ENCODE peak calls at places on chromosomes 16 and 17, in five cellular contexts. T, C, J, Z and Y are unnamed samples.
A peak's percentile ranks its signal among the peaks of the same experiment; 100 is the strongest.

GRCh38 chr16:17334096-17334495 is 136.7 kb downstream of the XYLT1 start:
- DNase-seq in T (no peak), C (no peak), J (no peak), Z (peak; percentile 54), Y (no peak)

GRCh38 chr17:39150795-39151679 is at the start of gene PLXDC1:
- DNase-seq in T (no peak), C (no peak), J (no peak), Z (peak; percentile 52), Y (no peak)

GRCh38 chr16:29898786-29899515 is 399 bp downstream of the SEZ6L2 start:
- DNase-seq in T (no peak), C (no peak), J (no peak), Z (peak; percentile 39), Y (peak; percentile 72)

GRCh38 chr17:8125947-8126305 is 2.0 kb upstream of the HES7 start:
- DNase-seq in T (peak; percentile 10), C (no peak), J (no peak), Z (peak; percentile 48), Y (peak; percentile 20)

GRCh38 chr17:76748657-76749056 is 10.7 kb downstream of the MFSD11 start:
- DNase-seq in T (no peak), C (no peak), J (no peak), Z (no peak), Y (no peak)

GRCh38 chr16:15736529-15736928 is 86.5 kb downstream of the NDE1 start:
- DNase-seq in T (no peak), C (no peak), J (no peak), Z (no peak), Y (no peak)

GRCh38 chr16:29653436-29653835 is 9.6 kb upstream of the SPN start:
- DNase-seq in T (no peak), C (no peak), J (no peak), Z (no peak), Y (no peak)

GRCh38 chr17:58320570-58321323 is 7.8 kb downstream of the TSPOAP1 start:
- DNase-seq in T (no peak), C (no peak), J (no peak), Z (no peak), Y (no peak)

GRCh38 chr16:10729649-10730048 is 14.0 kb upstream of the NUBP1 start:
- DNase-seq in T (no peak), C (peak; percentile 59), J (peak; percentile 54), Z (peak; percentile 69), Y (no peak)

GRCh38 chr16:77938913-77939312 is 83.4 kb upstream of the CLEC3A start:
- DNase-seq in T (no peak), C (no peak), J (no peak), Z (no peak), Y (no peak)

DNA sequence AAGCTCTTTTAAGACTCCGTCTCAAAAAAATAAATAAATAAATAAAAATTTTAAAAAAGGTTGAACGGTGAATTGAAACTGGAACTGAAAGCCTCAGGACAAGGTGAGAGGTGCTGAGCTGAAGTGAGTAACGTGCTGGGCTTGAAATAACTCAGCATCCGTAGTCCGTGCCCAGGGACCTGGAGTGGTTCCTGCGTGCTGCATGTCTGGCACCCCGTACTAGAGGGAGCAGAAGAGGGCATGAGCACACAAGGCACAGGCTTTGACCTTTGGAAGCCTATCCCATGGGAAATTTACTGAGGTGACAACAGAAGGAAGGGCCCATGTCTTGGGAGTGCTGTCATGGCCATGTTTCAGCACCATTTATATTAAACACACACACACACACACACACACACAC is 4.5 kb upstream of the MEIOB start:
- DNase-seq in T (no peak), C (no peak), J (no peak), Z (no peak), Y (no peak)
- H3K27me3 ChIP-seq in T (no peaks in the 10 kb centered on the region), C (no peaks in the 10 kb centered on the region), J (no peaks in the 10 kb centered on the region), Z (peaks cover 47% of the 10 kb centered on the region), Y (no peaks in the 10 kb centered on the region)

GRCh38 chr16:82627811-82628339 is 1.1 kb downstream of the CDH13 start:
- DNase-seq in T (no peak), C (no peak), J (no peak), Z (peak; percentile 62), Y (no peak)
- H3K27me3 ChIP-seq in T (no peaks in the 10 kb centered on the region), C (no peaks in the 10 kb centered on the region), J (no peaks in the 10 kb centered on the region), Z (peaks cover 26% of the 10 kb centered on the region), Y (no peaks in the 10 kb centered on the region)

GRCh38 chr17:57255182-57255775 is 1.0 kb upstream of the MSI2 start:
- DNase-seq in T (no peak), C (peak; percentile 34), J (no peak), Z (peak; percentile 22), Y (no peak)
- H3K27me3 ChIP-seq in T (no peaks in the 10 kb centered on the region), C (no peaks in the 10 kb centered on the region), J (no peaks in the 10 kb centered on the region), Z (peaks cover 4% of the 10 kb centered on the region), Y (no peaks in the 10 kb centered on the region)

DNA sequence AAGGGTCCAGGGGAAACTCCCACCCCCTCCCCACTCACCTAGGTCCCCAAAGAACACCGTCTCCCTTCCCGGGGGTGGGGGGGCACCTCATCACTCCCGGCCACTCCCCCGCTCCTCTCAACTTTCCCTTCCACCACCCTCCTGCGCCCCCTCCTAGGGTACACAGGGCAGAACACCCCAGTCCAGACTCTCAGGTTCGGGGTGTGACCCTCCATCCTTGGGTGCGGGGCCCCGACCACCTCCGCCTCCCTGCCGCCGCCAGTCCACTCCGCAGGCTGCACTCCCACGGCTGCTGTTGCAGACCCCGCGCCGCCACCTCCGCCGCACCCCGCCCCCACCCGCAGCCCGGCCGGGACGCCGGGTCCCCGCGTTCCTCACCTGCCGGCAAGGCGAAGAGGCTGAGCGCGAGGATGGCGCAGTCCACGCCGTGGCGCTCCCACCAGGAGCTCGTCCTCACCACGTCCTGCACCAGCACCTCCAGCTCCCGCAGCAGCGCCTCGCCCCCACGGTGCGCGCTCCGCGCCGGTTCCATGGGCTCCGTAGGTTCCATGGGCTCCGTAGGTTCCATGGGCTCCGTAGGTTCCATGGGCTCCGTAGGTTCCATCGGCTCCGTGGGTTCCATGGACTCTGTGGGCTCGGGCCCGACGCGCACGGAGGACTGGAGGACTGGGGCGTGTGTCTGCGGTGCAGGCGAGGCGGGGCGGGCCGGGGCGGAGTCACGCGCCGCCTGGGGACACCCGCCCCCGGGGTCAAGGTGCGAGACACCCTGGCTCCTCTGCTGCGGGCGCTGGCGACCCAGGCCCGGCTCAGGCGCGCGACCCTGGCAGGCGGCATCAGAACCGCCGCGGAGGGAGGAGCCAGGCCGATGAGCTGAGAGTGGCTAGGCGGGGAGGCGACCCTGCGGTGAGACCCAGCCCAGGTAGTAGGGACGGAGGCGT is at the start of gene FADS6:
- DNase-seq in T (no peak), C (no peak), J (no peak), Z (no peak), Y (no peak)
- H3K27me3 ChIP-seq in T (no peaks in the 10 kb centered on the region), C (no peaks in the 10 kb centered on the region), J (no peaks in the 10 kb centered on the region), Z (peaks cover 69% of the 10 kb centered on the region), Y (no peaks in the 10 kb centered on the region)

GRCh38 chr16:85901110-85901509 is 2.1 kb downstream of the IRF8 start:
- DNase-seq in T (no peak), C (no peak), J (no peak), Z (no peak), Y (no peak)

GRCh38 chr16:85897384-85897783 is 1.6 kb upstream of the IRF8 start:
- DNase-seq in T (no peak), C (no peak), J (no peak), Z (no peak), Y (no peak)

GRCh38 chr16:85900031-85900792 is 1.2 kb downstream of the IRF8 start:
- DNase-seq in T (no peak), C (no peak), J (no peak), Z (no peak), Y (no peak)

GRCh38 chr16:85899444-85899843 is 482 bp downstream of the IRF8 start:
- DNase-seq in T (no peak), C (no peak), J (no peak), Z (no peak), Y (no peak)

DNA sequence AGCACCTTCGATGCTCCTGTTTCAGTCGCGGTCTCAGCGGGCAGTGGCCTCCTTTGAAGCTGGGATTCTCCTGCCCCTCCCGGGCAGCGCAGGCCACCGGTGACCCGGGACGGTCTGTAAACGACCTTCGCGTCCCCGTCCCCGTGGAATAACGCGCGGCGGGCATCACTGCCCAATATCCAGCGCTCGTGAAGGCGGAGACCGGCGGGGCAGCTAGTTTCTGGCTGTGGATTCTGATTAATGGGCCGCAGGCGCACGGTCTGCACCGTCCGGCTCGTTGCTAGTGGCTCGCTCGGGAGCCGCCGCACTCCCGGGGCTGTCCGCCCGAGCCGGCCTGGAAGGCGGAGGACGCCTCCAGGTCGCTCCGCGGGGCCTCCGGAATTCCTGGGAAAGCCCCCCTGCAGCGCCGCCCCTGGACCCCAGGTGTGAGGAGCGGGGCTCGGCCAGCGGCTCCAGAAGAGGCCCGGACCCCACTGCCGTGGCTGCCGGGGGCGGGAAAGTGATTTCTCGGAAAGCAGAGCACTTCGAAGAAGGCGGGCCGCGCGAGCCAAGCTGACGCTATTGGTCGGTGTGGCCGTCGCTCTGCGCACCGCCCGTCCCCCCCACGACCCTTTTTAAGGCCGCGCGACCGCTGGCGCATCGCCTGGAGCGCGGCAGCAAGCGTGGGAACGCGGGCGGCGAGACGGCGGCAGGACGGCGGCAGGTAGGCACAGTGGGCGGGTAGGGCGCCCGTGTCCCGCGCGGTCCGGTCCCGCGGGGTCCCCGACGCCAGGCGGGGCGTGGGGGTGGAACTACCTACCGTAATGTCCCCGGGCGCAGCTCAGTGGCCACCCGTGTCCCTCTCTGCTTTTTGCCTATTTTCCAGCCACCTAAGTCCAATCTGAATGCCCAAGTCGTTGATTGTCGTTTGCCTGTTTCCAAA is at the start of gene IRF8:
- DNase-seq in T (peak; percentile 46), C (peak; percentile 82), J (peak; percentile 62), Z (peak; percentile 29), Y (peak; percentile 91)
- H3K27me3 ChIP-seq in T (no peaks in the 10 kb centered on the region), C (no peaks in the 10 kb centered on the region), J (peaks cover 2% of the 10 kb centered on the region), Z (peaks cover 95% of the 10 kb centered on the region), Y (no peaks in the 10 kb centered on the region)

GRCh38 chr17:37769050-37769449 is 24.2 kb upstream of the HNF1B start:
- DNase-seq in T (no peak), C (no peak), J (no peak), Z (no peak), Y (no peak)

GRCh38 chr17:37768438-37768837 is 23.6 kb upstream of the HNF1B start:
- DNase-seq in T (no peak), C (no peak), J (no peak), Z (no peak), Y (no peak)

GRCh38 chr17:37764383-37764782 is 19.5 kb upstream of the HNF1B start:
- DNase-seq in T (no peak), C (no peak), J (no peak), Z (no peak), Y (no peak)

GRCh38 chr17:37770631-37771518 is 26.0 kb upstream of the HNF1B start:
- DNase-seq in T (peak; percentile 25), C (peak; percentile 65), J (no peak), Z (peak; percentile 90), Y (peak; percentile 79)

DNA sequence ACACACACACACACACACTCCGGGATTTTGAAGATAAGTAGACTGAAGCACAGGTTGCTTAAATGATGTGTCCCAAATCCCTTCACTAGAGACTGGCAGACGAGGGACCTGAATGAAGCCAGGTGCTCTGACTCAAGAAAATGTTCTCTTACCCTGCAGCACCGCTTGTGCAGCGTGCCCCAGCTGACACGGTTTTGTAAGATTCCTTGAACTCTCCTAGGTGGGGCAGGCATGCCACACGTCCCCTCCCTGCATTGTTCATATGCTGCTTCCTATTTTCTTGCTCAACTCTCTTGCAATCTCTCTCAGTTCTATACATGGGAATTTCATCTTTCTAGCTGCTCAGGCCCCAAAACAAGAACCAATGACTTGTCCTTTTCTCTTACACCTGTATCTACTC is 22.1 kb upstream of the HNF1B start:
- DNase-seq in T (no peak), C (no peak), J (no peak), Z (no peak), Y (no peak)
- H3K27me3 ChIP-seq in T (no peaks in the 10 kb centered on the region), C (no peaks in the 10 kb centered on the region), J (no peaks in the 10 kb centered on the region), Z (peaks cover 63% of the 10 kb centered on the region), Y (no peaks in the 10 kb centered on the region)